ENCODE peak calls at places on chromosome 20, in nine cellular contexts. X, C, Y, O, W, R, K, G and S are unnamed samples.

GRCh38 chr20:63951398-63952209 is 4.6 kb downstream of the UCKL1 start:
- DNase-seq in X (no peak), C (no peak), Y (no peak), O (no peak), W (peak), R (no peak), K (no peak), G (no peak), S (no peak)

GRCh38 chr20:55174635-55175034 is 699.2 kb downstream of the DOK5 start:
- DNase-seq in X (no peak), C (no peak), Y (no peak), O (no peak), W (no peak), R (no peak), K (no peak), G (no peak), S (no peak)

GRCh38 chr20:53652859-53653520 is 59.4 kb upstream of the ZNF217 start:
- DNase-seq in X (no peak), C (no peak), Y (no peak), O (no peak), W (no peak), R (no peak), K (no peak), G (no peak), S (no peak)

GRCh38 chr20:63004607-63005211 is 2.1 kb downstream of the BHLHE23 start:
- DNase-seq in X (no peak), C (no peak), Y (no peak), O (no peak), W (no peak), R (no peak), K (no peak), G (no peak), S (no peak)

GRCh38 chr20:32231847-32232246 is 24.2 kb downstream of the POFUT1 start:
- DNase-seq in X (no peak), C (no peak), Y (peak), O (peak), W (no peak), R (no peak), K (no peak), G (no peak), S (peak)

GRCh38 chr20:63495771-63496403 is 3.0 kb downstream of the EEF1A2 start:
- DNase-seq in X (peak), C (peak), Y (peak), O (no peak), W (peak), R (peak), K (peak), G (no peak), S (peak)

GRCh38 chr20:49712918-49713778 is 530 bp downstream of the B4GALT5 start:
- DNase-seq in X (no peak), C (peak), Y (no peak), O (no peak), W (peak), R (no peak), K (peak), G (peak), S (no peak)

GRCh38 chr20:17023811-17024210 is 203.0 kb upstream of the PCSK2 start:
- DNase-seq in X (peak), C (no peak), Y (no peak), O (no peak), W (no peak), R (no peak), K (no peak), G (no peak), S (no peak)

GRCh38 chr20:56974499-56975250 is 291.8 kb downstream of the BMP7 start:
- DNase-seq in X (peak), C (no peak), Y (no peak), O (peak), W (no peak), R (peak), K (peak), G (no peak), S (no peak)

GRCh38 chr20:62970307-62971210 is 18.1 kb downstream of the SLC17A9 start:
- DNase-seq in X (no peak), C (no peak), Y (no peak), O (no peak), W (no peak), R (no peak), K (no peak), G (no peak), S (no peak)

GRCh38 chr20:25064561-25064960 is 6.6 kb upstream of the ACSS1 start:
- DNase-seq in X (no peak), C (no peak), Y (no peak), O (no peak), W (peak), R (no peak), K (no peak), G (no peak), S (no peak)

GRCh38 chr20:10652660-10653191 is 21.1 kb downstream of the JAG1 start:
- DNase-seq in X (no peak), C (no peak), Y (no peak), O (no peak), W (no peak), R (no peak), K (no peak), G (no peak), S (no peak)

GRCh38 chr20:49287555-49288249 is 9.8 kb upstream of the ZNFX1 start:
- DNase-seq in X (peak), C (no peak), Y (no peak), O (no peak), W (no peak), R (peak), K (no peak), G (no peak), S (no peak)

GRCh38 chr20:10659651-10660601 is 13.9 kb downstream of the JAG1 start:
- DNase-seq in X (no peak), C (no peak), Y (no peak), O (no peak), W (no peak), R (no peak), K (no peak), G (no peak), S (no peak)

GRCh38 chr20:63969851-63970713 is at the start of gene ZNF512B:
- DNase-seq in X (peak), C (no peak), Y (peak), O (no peak), W (peak), R (no peak), K (peak), G (peak), S (peak)

GRCh38 chr20:7113577-7114466 is 346.3 kb downstream of the BMP2 start:
- DNase-seq in X (peak), C (no peak), Y (no peak), O (peak), W (no peak), R (peak), K (peak), G (no peak), S (no peak)

GRCh38 chr20:44495257-44495656 is 19.6 kb downstream of the TTPAL start:
- DNase-seq in X (peak), C (no peak), Y (no peak), O (peak), W (no peak), R (peak), K (peak), G (peak), S (no peak)

GRCh38 chr20:39874049-39874893 is 814.8 kb downstream of the MAFB start:
- DNase-seq in X (peak), C (no peak), Y (no peak), O (peak), W (peak), R (peak), K (peak), G (no peak), S (no peak)

GRCh38 chr20:10067305-10067704 is 32.5 kb downstream of the ANKEF1 start:
- DNase-seq in X (peak), C (no peak), Y (no peak), O (no peak), W (no peak), R (peak), K (no peak), G (no peak), S (no peak)

GRCh38 chr20:43949741-43950618 is 35.3 kb downstream of the TOX2 start:
- DNase-seq in X (peak), C (peak), Y (peak), O (peak), W (peak), R (no peak), K (no peak), G (peak), S (no peak)

DNA sequence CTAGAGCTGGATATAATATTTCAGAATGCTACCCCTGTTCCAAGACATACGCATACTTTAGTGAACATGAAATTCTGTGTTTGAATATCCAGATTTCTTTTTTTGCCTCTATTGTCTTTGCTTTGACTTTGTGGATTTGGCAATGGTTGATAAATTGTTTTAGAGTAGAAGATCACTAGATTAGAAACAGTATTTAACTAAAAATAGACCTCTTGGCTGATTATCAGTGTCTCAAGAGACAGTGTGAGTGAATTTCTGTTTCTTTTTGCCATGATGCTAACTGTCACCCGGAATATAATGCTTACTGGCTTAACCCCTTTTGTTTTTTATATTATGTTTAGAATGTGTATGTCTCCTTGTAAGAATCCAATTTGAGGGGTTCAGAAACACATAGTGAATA is 102.5 kb downstream of the PLCB1 start:
- DNase-seq in X (no peak), C (no peak), Y (no peak), O (no peak), W (no peak), R (no peak), K (no peak), G (no peak), S (no peak)
- TF ChIP-seq CTCF in X (no peak), C (no peak), Y (no peak), O (no peak), W (no peak), R (no peak), K (no peak), G (no peak), S (no peak)

GRCh38 chr20:36114707-36115106 is 39.8 kb upstream of the EPB41L1 start:
- DNase-seq in X (no peak), C (no peak), Y (no peak), O (no peak), W (no peak), R (no peak), K (no peak), G (no peak), S (no peak)
- TF ChIP-seq CTCF in X (no peak), C (no peak), Y (no peak), O (no peak), W (no peak), R (no peak), K (no peak), G (no peak), S (no peak)

DNA sequence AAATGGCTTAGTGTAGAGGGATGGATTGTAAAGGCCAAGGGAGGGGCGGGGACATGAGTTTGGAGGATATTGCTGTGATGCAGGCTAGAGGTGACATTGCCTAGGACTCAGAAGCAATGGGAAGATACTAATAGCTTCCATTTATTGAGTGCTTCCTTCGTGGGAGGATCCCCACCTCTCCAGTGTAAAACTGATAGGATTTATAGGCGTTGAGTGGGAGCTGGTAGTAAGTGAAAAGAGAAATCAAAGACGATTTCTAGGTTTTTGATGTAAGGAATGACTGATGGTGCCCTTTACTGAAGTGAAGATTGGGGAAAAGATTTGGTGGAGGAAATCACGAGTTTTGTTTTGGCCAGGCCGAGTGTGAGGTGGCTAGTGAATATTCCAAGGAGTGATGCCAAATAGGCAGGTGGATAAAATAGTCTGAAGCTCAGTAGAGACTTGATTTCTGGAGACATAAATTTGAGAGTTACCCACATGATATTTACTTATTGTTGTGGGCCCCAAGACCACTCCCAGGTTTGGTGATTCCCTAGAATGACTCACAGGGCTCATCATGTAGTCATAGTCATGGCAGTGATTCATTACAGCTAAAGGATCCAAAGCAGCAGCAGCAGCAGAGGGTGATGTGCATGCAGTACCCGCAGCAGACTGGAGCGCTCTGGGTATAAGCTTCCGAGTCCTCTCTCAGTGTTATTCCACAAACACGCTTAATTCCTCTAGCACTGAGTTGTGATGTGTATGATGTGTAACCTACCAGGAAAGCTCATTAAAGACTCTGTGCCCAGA is 10.2 kb downstream of the RPRD1B start:
- DNase-seq in X (peak), C (no peak), Y (no peak), O (peak), W (no peak), R (peak), K (peak), G (no peak), S (no peak)
- TF ChIP-seq CTCF in X (no peak), C (no peak), Y (no peak), O (peak), W (no peak), R (peak), K (no peak), G (no peak), S (peak)

GRCh38 chr20:38748863-38749153 is 548 bp downstream of the ACTR5 start:
- DNase-seq in X (no peak), C (no peak), Y (peak), O (no peak), W (no peak), R (no peak), K (peak), G (no peak), S (no peak)

GRCh38 chr20:38754924-38755323 is 6.7 kb downstream of the ACTR5 start:
- DNase-seq in X (no peak), C (no peak), Y (no peak), O (no peak), W (no peak), R (no peak), K (no peak), G (no peak), S (no peak)

GRCh38 chr20:38755324-38755910 is 7.2 kb downstream of the ACTR5 start:
- DNase-seq in X (no peak), C (no peak), Y (no peak), O (no peak), W (no peak), R (no peak), K (no peak), G (no peak), S (no peak)

GRCh38 chr20:38751360-38751976 is 3.2 kb downstream of the ACTR5 start:
- DNase-seq in X (peak), C (no peak), Y (no peak), O (peak), W (no peak), R (peak), K (peak), G (no peak), S (no peak)

DNA sequence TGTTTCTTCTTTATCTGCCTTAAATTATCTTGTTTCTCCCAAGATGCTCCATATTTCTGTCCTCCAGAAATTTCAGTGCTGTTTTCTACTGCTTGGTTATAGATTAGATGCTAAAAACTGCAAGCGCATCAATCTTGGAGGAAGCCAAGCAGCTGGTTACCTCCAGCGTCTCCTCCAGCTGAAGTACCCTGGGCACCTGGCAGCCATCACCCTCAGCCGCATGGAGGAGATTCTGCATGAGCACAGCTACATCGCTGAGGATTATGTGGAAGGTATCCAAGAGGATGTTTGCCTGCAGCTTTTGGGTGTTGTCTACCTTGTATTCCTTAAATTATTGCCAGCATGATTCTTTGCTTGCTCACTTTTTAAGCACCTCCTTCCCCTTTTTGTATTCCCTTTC is 3.8 kb downstream of the ACTR5 start:
- DNase-seq in X (no peak), C (no peak), Y (no peak), O (no peak), W (no peak), R (no peak), K (no peak), G (no peak), S (no peak)
- TF ChIP-seq CTCF in X (no peak), C (no peak), Y (no peak), O (no peak), W (no peak), R (no peak), K (no peak), G (no peak), S (no peak)

DNA sequence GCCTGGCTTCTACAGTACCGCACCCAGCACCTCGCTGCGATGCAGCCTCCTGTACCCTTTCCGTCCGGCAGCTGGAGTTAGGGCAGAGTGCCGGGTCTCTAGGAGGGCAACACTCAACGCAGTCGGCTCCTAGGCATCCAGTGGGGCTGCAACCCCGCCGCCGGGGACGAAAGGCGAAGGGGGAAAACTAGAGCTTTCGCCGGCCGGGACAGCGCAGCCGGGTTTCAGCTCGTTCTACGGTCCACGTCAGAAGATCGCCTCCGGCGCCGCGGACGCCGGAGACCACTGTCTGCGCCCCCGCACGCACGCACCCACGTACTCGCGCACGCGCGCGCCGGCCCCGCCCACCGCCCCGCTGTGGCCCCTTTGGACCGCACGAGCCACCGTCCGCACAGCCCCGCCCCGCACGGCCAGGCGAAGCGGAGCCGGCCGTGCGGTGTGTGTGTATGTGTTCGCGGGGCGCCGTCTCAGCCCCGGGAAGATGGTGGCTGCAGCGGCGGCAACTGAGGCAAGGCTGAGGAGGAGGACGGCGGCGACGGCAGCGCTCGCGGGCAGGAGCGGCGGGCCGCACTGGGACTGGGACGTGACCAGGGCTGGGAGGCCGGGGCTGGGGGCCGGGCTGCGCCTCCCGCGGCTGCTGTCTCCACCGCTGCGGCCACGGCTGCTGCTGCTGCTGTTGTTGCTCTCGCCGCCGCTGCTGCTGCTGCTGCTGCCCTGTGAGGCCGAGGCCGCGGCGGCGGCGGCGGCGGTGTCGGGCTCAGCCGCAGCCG is at the start of gene ATRN:
- DNase-seq in X (peak), C (peak), Y (peak), O (peak), W (peak), R (peak), K (peak), G (peak), S (peak)
- TF ChIP-seq CTCF in X (no peak), C (no peak), Y (no peak), O (peak), W (peak), R (no peak), K (no peak), G (no peak), S (peak)

GRCh38 chr20:22507240-22507961 is 77.0 kb downstream of the FOXA2 start:
- DNase-seq in X (no peak), C (no peak), Y (no peak), O (no peak), W (no peak), R (no peak), K (no peak), G (no peak), S (no peak)
- TF ChIP-seq CTCF in X (no peak), C (no peak), Y (no peak), O (no peak), W (no peak), R (no peak), K (no peak), G (no peak), S (no peak)

GRCh38 chr20:50720582-50720981 is 10.8 kb upstream of the PARD6B start:
- DNase-seq in X (no peak), C (no peak), Y (no peak), O (no peak), W (no peak), R (no peak), K (no peak), G (no peak), S (no peak)
- TF ChIP-seq CTCF in X (no peak), C (no peak), Y (no peak), O (no peak), W (no peak), R (peak), K (no peak), G (no peak), S (no peak)

GRCh38 chr20:59051666-59052065 is 9.1 kb upstream of the PRELID3B start:
- DNase-seq in X (no peak), C (no peak), Y (no peak), O (no peak), W (no peak), R (no peak), K (no peak), G (no peak), S (no peak)

GRCh38 chr20:59050437-59050836 is 7.9 kb upstream of the PRELID3B start:
- DNase-seq in X (no peak), C (no peak), Y (no peak), O (no peak), W (no peak), R (no peak), K (no peak), G (no peak), S (no peak)

GRCh38 chr20:59055302-59055701 is 12.7 kb upstream of the PRELID3B start:
- DNase-seq in X (no peak), C (no peak), Y (no peak), O (no peak), W (no peak), R (peak), K (no peak), G (no peak), S (no peak)
- TF ChIP-seq CTCF in X (peak), C (peak), Y (no peak), O (peak), W (no peak), R (peak), K (peak), G (peak), S (peak)

GRCh38 chr20:2693286-2693995 is 861 bp downstream of the EBF4 start:
- DNase-seq in X (peak), C (peak), Y (peak), O (no peak), W (no peak), R (no peak), K (peak), G (no peak), S (peak)
- TF ChIP-seq CTCF in X (no peak), C (no peak), Y (no peak), O (no peak), W (no peak), R (no peak), K (peak), G (no peak), S (no peak)